ENCODE peak calls at places on chromosome 17, in ten cellular contexts. X is coronary artery, G is left ventricle myocardium inferior, W is DND-41, T is SK-N-SH, M is right lobe of liver, K is IMR-90, Y is foreskin keratinocyte, V is lower lobe of right lung, J is uterus. P is an unnamed sample.

GRCh38 chr17:73600103-73600871 is 44.0 kb downstream of the SDK2 start:
- DNase-seq in X (no peak), G (no peak), W (no peak), T (peak; percentile 91), M (no peak), K (no peak), Y (no peak), V (no peak), J (no peak), P (no peak)

GRCh38 chr17:47719411-47720152 is 13.5 kb upstream of the TBX21 start:
- DNase-seq in X (no peak), G (no peak), W (peak; percentile 34), T (no peak), M (no peak), K (peak; percentile 72), Y (no peak), V (no peak), J (no peak), P (no peak)

GRCh38 chr17:73595068-73595865 is 49.0 kb downstream of the SDK2 start:
- DNase-seq in X (no peak), G (peak; percentile 74), W (peak; percentile 30), T (peak; percentile 96), M (no peak), K (no peak), Y (no peak), V (peak; percentile 57), J (no peak), P (peak; percentile 49)

GRCh38 chr17:49439673-49440571 is 25.2 kb upstream of the PHB1 start:
- DNase-seq in X (peak; percentile 53), G (no peak), W (no peak), T (no peak), M (no peak), K (peak; percentile 37), Y (no peak), V (no peak), J (no peak), P (no peak)

GRCh38 chr17:61635913-61636432 is 45.0 kb upstream of the NACA2 start:
- DNase-seq in X (no peak), G (no peak), W (peak; percentile 66), T (peak; percentile 28), M (no peak), K (peak; percentile 66), Y (no peak), V (no peak), J (no peak), P (peak; percentile 16)

GRCh38 chr17:74616696-74617095 is 6.8 kb downstream of the CD300E start:
- DNase-seq in X (no peak), G (no peak), W (no peak), T (no peak), M (no peak), K (no peak), Y (no peak), V (no peak), J (no peak), P (no peak)

GRCh38 chr17:12959441-12959840 is 58.4 kb downstream of the ELAC2 start:
- DNase-seq in X (no peak), G (no peak), W (no peak), T (no peak), M (no peak), K (peak; percentile 69), Y (no peak), V (no peak), J (no peak), P (no peak)

GRCh38 chr17:42553161-42553818 is 567 bp downstream of the HSD17B1 start:
- DNase-seq in X (no peak), G (no peak), W (no peak), T (peak; percentile 76), M (no peak), K (no peak), Y (no peak), V (no peak), J (peak; percentile 46), P (no peak)

GRCh38 chr17:17940451-17940911 is 31.7 kb downstream of the TOM1L2 start:
- DNase-seq in X (no peak), G (no peak), W (no peak), T (peak; percentile 57), M (no peak), K (peak; percentile 47), Y (no peak), V (no peak), J (no peak), P (no peak)

GRCh38 chr17:38591759-38592241 is 14.0 kb downstream of the SRCIN1 start:
- DNase-seq in X (no peak), G (no peak), W (peak; percentile 88), T (peak; percentile 50), M (no peak), K (no peak), Y (no peak), V (peak; percentile 65), J (no peak), P (no peak)

GRCh38 chr17:80101946-80102706 is 745 bp downstream of the GAA start:
- DNase-seq in X (no peak), G (no peak), W (peak; percentile 25), T (peak; percentile 74), M (no peak), K (peak; percentile 77), Y (no peak), V (no peak), J (no peak), P (no peak)

GRCh38 chr17:9998060-9998459 is 93.0 kb upstream of the RCVRN start:
- DNase-seq in X (no peak), G (no peak), W (no peak), T (no peak), M (no peak), K (no peak), Y (no peak), V (no peak), J (no peak), P (no peak)

GRCh38 chr17:10118788-10119130 is 79.6 kb downstream of the GAS7 start:
- DNase-seq in X (no peak), G (no peak), W (peak; percentile 44), T (no peak), M (no peak), K (no peak), Y (no peak), V (no peak), J (no peak), P (no peak)

GRCh38 chr17:70217571-70217970 is 48.2 kb downstream of the KCNJ2 start:
- DNase-seq in X (no peak), G (no peak), W (no peak), T (no peak), M (no peak), K (no peak), Y (no peak), V (no peak), J (no peak), P (no peak)

GRCh38 chr17:14037453-14037852 is 31.9 kb upstream of the COX10 start:
- DNase-seq in X (no peak), G (no peak), W (no peak), T (no peak), M (no peak), K (no peak), Y (no peak), V (no peak), J (no peak), P (no peak)

GRCh38 chr17:8300629-8301242 is 5.5 kb upstream of the SLC25A35 start:
- DNase-seq in X (no peak), G (peak; percentile 39), W (peak; percentile 72), T (peak; percentile 83), M (peak; percentile 71), K (peak; percentile 64), Y (no peak), V (peak; percentile 72), J (peak; percentile 49), P (peak; percentile 84)

GRCh38 chr17:64016248-64016784 is 4.1 kb downstream of the ICAM2 start:
- DNase-seq in X (no peak), G (no peak), W (peak; percentile 46), T (peak; percentile 23), M (no peak), K (no peak), Y (no peak), V (no peak), J (no peak), P (no peak)
- TF ChIP-seq CTCF in X (no peak), G (peak; percentile 34), W (peak; percentile 50), T (peak; percentile 36), M (peak; percentile 5), K (no peak), Y (peak; percentile 28), V (no peak), J (no peak), P (no peak)

DNA sequence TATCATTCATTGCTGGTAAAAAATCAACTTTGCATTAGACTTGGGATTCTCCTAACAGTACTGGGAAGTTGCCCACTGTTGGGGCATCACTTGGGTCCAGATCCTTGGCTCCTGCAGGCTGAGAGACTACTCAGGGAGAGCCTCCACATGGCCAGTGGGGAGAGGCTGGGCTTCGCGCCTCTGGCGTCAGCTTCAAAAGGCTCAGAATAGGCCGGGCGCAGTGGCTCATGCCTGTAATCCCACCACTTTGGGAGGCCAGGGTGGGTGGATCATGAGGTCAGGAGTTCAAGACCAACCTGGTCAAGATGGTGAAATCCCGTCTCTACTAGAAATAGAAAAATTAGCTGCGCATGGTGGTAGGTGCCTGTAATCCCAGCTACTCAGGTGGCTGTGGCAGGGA is 3.4 kb upstream of the CSHL1 start:
- DNase-seq in X (no peak), G (no peak), W (no peak), T (no peak), M (no peak), K (no peak), Y (no peak), V (no peak), J (no peak), P (no peak)
- H3K27ac ChIP-seq in X (no peak overlapping the region), G (no peak overlapping the region), W (no peak overlapping the region), T (no peak overlapping the region), M (no peak overlapping the region), K (no peak overlapping the region), Y (no peak overlapping the region), V (no peak overlapping the region), J (no peak overlapping the region), P (no peak overlapping the region)

GRCh38 chr17:2366747-2367494 is 29.6 kb downstream of the SGSM2 start:
- DNase-seq in X (no peak), G (no peak), W (no peak), T (no peak), M (no peak), K (no peak), Y (no peak), V (no peak), J (peak; percentile 52), P (no peak)
- TF ChIP-seq CTCF in X (no peak), G (no peak), W (no peak), T (no peak), M (no peak), K (peak; percentile 10), Y (peak; percentile 19), V (no peak), J (no peak), P (no peak)

DNA sequence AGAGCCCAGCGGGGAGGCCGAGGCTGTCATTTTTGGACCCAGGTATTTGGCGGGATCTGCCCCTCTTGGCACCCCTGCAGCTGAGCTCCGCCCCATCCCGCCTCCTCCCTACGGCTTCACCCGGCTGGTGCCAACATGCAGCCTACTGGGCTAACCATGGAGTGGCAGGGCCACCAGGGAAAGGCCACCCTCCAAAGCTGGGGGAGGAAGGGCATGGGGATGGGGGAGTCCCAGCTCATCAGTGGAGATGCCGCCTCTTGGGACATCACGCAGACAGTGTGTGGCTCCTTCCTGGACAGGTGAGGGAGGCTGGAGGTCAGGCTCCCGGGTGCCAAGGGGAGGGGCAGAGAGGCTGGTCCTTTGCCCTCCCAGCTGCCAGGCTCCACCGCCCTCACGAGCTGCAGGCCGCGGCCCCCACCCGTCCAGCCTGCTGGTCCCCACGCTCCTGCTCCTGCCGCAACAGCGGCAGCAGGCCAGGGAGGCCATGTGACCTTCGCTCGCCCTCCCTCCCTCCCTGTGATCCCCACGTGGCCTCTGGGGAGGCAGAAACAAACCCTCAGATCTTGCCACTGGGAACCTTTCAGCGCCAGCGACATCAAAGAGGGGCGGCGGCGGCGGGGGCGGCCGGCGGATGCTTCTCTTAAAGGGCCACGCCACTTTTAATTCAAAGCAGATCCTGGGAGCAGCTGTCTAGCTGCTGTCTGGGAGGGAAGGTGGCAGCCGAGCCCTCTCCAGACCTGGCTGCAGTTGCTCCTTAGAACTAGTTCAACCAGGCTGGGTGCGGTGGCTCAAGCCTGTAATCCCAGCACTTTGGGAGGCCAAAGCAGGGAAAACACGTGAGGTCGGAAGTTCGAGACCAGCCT is 6.8 kb upstream of the NOTUM start:
- DNase-seq in X (no peak), G (peak; percentile 83), W (peak; percentile 97), T (peak; percentile 97), M (peak; percentile 93), K (peak; percentile 32), Y (no peak), V (peak; percentile 88), J (peak; percentile 73), P (peak; percentile 22)
- H3K27ac ChIP-seq in X (no peak overlapping the region), G (no peak overlapping the region), W (peak overlapping the region; percentile 75), T (no peak overlapping the region), M (peak overlapping the region; percentile 45), K (no peak overlapping the region), Y (no peak overlapping the region), V (peak overlapping the region; percentile 65), J (no peak overlapping the region), P (peak overlapping the region; percentile 40)

P was measured in RWPE1.